ENCODE peak calls at places on chromosomes 1 and 21, in five cellular contexts. I is pancreas, S is colonic mucosa, K is uterus, M is fibroblast of lung. C is an unnamed sample.

GRCh38 chr1:224513787-224514209 is 79.2 kb upstream of the WDR26 start:
- DNase-seq in K (peak), M (peak), I (peak), S (peak), C (peak)

GRCh38 chr1:204746838-204747442 is 61.4 kb upstream of the LRRN2 start:
- DNase-seq in M (peak), I (peak), K (peak), S (peak), C (no peak)

GRCh38 chr1:152519876-152520275 is 5.6 kb downstream of the CRCT1 start:
- DNase-seq in S (no peak), M (no peak), I (no peak), K (no peak), C (no peak)

GRCh38 chr21:42864812-42865211 is 14.5 kb downstream of the WDR4 start:
- DNase-seq in M (no peak), K (no peak), I (no peak), S (no peak), C (no peak)

GRCh38 chr1:152817309-152817708 is 5.5 kb downstream of the LCE1B start:
- DNase-seq in I (no peak), K (no peak), M (no peak), S (no peak), C (no peak)

GRCh38 chr1:93631626-93632365 is 49.8 kb downstream of the BCAR3 start:
- DNase-seq in K (no peak), S (no peak), I (no peak), M (no peak), C (no peak)

GRCh38 chr1:58727363-58727762 is 27.5 kb upstream of the MYSM1 start:
- DNase-seq in S (no peak), K (no peak), M (peak), I (no peak), C (no peak)

GRCh38 chr21:33618407-33618806 is 23.1 kb downstream of the CRYZL1 start:
- DNase-seq in I (no peak), S (no peak), M (no peak), K (no peak), C (no peak)

GRCh38 chr1:26021647-26022403 is at the start of gene EXTL1:
- DNase-seq in I (peak), K (no peak), S (no peak), M (peak), C (no peak)

GRCh38 chr1:247407180-247407616 is 8.8 kb upstream of the NLRP3 start:
- DNase-seq in M (no peak), S (no peak), I (no peak), K (no peak), C (no peak)

GRCh38 chr1:20728371-20729154 is 3.9 kb downstream of the SH2D5 start:
- DNase-seq in S (no peak), M (no peak), I (no peak), K (no peak), C (no peak)

GRCh38 chr1:205328476-205328875 is 6.9 kb upstream of the NUAK2 start:
- DNase-seq in M (no peak), I (no peak), K (no peak), S (no peak), C (no peak)

DNA sequence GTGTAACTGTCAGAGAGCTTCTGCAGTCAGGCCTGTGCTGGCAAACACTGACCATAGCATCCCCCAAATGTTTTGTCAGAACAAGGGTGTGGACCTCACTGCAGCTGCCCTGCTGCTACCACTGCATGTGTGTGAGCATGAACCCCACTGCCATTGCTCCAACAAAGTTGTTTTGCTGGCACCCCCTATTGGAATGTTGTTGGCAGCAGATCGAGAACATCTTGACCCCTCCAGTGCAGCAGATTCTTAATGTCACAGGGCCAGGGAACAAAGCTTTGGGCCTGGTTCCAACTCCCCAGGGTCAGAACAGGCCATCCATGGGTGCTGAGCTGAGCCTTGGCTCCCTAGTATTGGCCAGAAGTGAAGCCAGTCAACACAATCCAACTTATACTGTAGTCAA is 1537.4 kb downstream of the NCAM2 start:
- DNase-seq in K (no peak), I (no peak), M (no peak), S (no peak), C (no peak)
- TF ChIP-seq CTCF in K (no peak), I (no peak), M (no peak), S (no peak), C (no peak)

DNA sequence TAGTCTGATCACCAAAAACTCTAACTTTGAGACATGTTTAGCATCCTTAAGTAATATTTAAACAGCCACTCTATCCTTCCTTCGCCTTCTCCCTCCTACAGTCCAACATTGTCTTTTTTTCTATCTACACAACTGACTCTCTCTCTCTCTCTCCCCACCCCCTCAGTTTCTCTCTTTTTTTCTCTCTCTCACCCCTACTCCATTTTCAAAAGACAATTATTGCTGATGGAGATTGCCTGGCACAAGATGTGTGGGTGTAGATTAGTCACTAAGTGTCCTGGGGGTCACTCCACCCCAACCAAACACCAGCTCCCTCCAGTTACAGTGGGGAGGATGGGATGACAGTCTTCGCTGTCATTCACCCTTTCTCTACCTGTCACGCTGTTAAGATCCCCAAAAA is 94.5 kb upstream of the NFIA start:
- DNase-seq in K (no peak), I (no peak), S (no peak), M (no peak), C (no peak)
- TF ChIP-seq CTCF in K (no peak), I (no peak), S (no peak), M (no peak), C (no peak)

GRCh38 chr21:21003701-21004100 is 5.5 kb downstream of the NCAM2 start:
- DNase-seq in I (no peak), M (peak), S (no peak), K (no peak), C (no peak)
- TF ChIP-seq CTCF in I (no peak), M (peak), S (no peak), K (no peak), C (no peak)

DNA sequence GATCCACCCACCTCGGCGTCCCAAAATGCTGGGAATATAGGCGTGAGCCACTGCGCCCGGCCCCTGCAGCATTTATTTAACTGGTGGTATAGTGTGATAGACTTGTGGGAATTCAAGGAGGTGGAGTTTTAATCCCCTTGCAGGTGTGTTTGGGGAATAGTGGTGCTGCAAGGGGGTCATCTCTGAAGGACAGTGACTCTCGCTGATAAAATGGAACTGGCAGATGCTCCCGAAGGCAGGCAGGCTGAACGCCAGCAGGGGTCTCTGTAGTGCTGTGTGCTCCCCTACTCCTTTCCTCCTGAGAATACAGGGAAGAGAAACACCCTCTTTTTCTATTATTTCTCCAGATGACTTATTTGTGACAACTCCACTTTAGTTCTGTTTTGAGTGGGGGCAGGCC is 4.0 kb downstream of the OSCP1 start:
- DNase-seq in S (no peak), I (no peak), K (no peak), M (no peak), C (no peak)
- TF ChIP-seq CTCF in S (no peak), I (no peak), K (no peak), M (peak), C (no peak)

DNA sequence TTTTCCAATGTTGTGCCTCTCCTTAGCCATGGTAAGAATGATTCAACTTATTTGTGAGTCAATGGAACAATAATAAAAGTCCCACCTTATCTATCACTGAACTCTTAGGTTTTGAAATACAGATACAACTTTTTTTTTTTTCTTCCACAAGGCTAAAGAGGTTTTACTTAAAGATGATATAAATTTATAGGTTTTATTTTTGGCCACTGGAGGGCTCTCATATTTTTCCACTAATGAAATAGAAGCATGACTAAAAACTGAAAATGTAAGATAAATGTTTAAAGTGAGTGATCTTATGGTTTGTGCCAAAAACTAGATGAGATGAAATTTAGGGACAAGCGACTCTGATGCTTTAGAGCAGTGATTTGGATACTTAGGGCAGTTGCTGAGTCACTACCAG is 499.0 kb downstream of the NUF2 start:
- DNase-seq in M (no peak), I (no peak), K (no peak), S (no peak), C (no peak)
- TF ChIP-seq CTCF in M (peak), I (no peak), K (no peak), S (no peak), C (no peak)

DNA sequence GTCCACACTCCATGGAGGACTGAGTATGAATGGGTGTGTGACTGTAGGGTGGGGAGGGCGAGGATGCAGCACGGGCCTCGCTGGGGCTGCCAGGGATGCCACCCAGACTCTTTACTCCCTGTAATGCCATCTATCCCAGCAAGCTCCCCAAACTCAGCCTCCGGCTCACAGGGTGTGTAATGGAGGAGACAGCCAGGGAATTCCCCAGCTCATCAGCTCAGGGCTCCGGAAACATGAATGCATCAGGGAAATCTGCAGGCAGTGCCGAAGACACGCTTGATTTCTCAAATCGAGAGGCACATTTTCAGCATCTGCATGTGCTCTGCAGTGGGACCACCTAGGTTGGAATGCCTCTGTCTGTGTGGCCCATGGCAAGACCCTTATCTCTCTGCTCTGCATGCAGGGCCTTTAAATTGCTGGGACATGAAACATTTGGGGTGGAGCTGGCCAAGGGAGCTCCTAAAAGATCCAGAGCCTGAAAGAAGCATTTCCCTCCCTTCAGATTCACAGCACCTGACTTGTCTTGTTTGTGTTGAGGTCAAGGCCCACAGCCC is 170.1 kb downstream of the TRABD2B start:
- DNase-seq in S (no peak), K (no peak), M (no peak), I (no peak), C (no peak)
- TF ChIP-seq CTCF in S (no peak), K (no peak), M (no peak), I (no peak), C (no peak)

GRCh38 chr1:221272940-221273339 is 393.7 kb downstream of the HLX start:
- DNase-seq in S (no peak), M (no peak), K (no peak), I (no peak), C (no peak)
- TF ChIP-seq CTCF in S (no peak), M (peak), K (no peak), I (no peak), C (no peak)

GRCh38 chr1:114448370-114448769 is 62.6 kb downstream of the TRIM33 start:
- DNase-seq in M (no peak), I (no peak), S (no peak), K (no peak), C (no peak)
- TF ChIP-seq CTCF in M (no peak), I (no peak), S (no peak), K (no peak), C (no peak)